ENCODE peak calls at places on chromosomes 2 and 18, in nine cellular contexts. E is globus pallidus, Z is RCC 7860, G is cardiac muscle cell, I is tibial artery, Q is NCI-H524 treated with DMSO at 0.1 percent for 48 hours, B is iPS DF 19.7, F is endothelial cell, V is activated T-helper 1 cell treated with Interleukin-2 at 50 U/mL for 16 hours. L is an unnamed sample.

GRCh38 chr2:236512902-236513433 is 56.7 kb upstream of the ACKR3 start:
- DNase-seq in E (no peak), Z (peak; percentile 94), G (peak; percentile 68), I (peak; percentile 66), Q (peak; percentile 19), B (peak; percentile 38), F (peak; percentile 59), V (peak; percentile 51), L (peak; percentile 90)

GRCh38 chr2:173326806-173327205 is 27.9 kb upstream of the CDCA7 start:
- DNase-seq in E (no peak), Z (no peak), G (no peak), I (no peak), Q (no peak), B (no peak), F (no peak), V (no peak), L (no peak)

GRCh38 chr2:132383956-132384355 is 32.6 kb upstream of the GPR39 start:
- DNase-seq in E (peak; percentile 4), Z (no peak), G (no peak), I (no peak), Q (peak; percentile 43), B (no peak), F (no peak), V (no peak), L (no peak)

GRCh38 chr18:32383040-32383819 is 87.5 kb downstream of the GAREM1 start:
- DNase-seq in E (no peak), Z (peak; percentile 58), G (peak; percentile 93), I (no peak), Q (no peak), B (no peak), F (no peak), V (no peak), L (no peak)

GRCh38 chr18:36843784-36844183 is 14.9 kb downstream of the KIAA1328 start:
- DNase-seq in E (no peak), Z (no peak), G (peak; percentile 9), I (no peak), Q (no peak), B (no peak), F (no peak), V (no peak), L (no peak)

GRCh38 chr18:10410472-10411300 is 43.7 kb upstream of the APCDD1 start:
- DNase-seq in E (no peak), Z (no peak), G (no peak), I (no peak), Q (no peak), B (no peak), F (no peak), V (no peak), L (no peak)

GRCh38 chr18:57052173-57052572 is 94.7 kb upstream of the BOD1L2 start:
- DNase-seq in E (no peak), Z (no peak), G (no peak), I (no peak), Q (no peak), B (no peak), F (no peak), V (no peak), L (no peak)

GRCh38 chr18:53687002-53687401 is 537.5 kb downstream of the MBD2 start:
- DNase-seq in E (no peak), Z (no peak), G (no peak), I (no peak), Q (no peak), B (no peak), F (no peak), V (no peak), L (no peak)

GRCh38 chr2:121365061-121365460 is 80.1 kb upstream of the TFCP2L1 start:
- DNase-seq in E (no peak), Z (no peak), G (no peak), I (no peak), Q (no peak), B (no peak), F (no peak), V (no peak), L (no peak)

GRCh38 chr18:73979742-73980141 is 167.9 kb downstream of the FBXO15 start:
- DNase-seq in E (no peak), Z (no peak), G (peak; percentile 12), I (no peak), Q (no peak), B (no peak), F (no peak), V (no peak), L (no peak)

GRCh38 chr2:11753886-11754704 is 7.7 kb downstream of the LPIN1 start:
- DNase-seq in E (no peak), Z (peak; percentile 11), G (peak; percentile 68), I (no peak), Q (no peak), B (no peak), F (no peak), V (peak; percentile 43), L (peak; percentile 87)

GRCh38 chr2:106147159-106147558 is 46.9 kb downstream of the UXS1 start:
- DNase-seq in E (no peak), Z (peak; percentile 97), G (peak; percentile 42), I (no peak), Q (no peak), B (no peak), F (no peak), V (no peak), L (no peak)

GRCh38 chr2:177172034-177172880 is 40.3 kb upstream of the HNRNPA3 start:
- DNase-seq in E (no peak), Z (peak; percentile 92), G (peak; percentile 73), I (no peak), Q (no peak), B (no peak), F (no peak), V (no peak), L (no peak)

GRCh38 chr2:221097568-221097915 is 474.6 kb downstream of the EPHA4 start:
- DNase-seq in E (no peak), Z (peak; percentile 74), G (no peak), I (no peak), Q (no peak), B (no peak), F (no peak), V (no peak), L (no peak)